ENCODE peak calls at places on chromosomes 3 and 15, in four cellular contexts. One of them, this sample, is unnamed.
A peak's percentile ranks its signal among the peaks of the same experiment; 100 is the strongest.

GRCh38 chr15:39594056-39594763 is 13.3 kb downstream of the THBS1 start:
- DNase-seq in progenitor cell of endocrine pancreas: no peak
- DNase-seq in astrocyte of the spinal cord: peak; percentile 15
- DNase-seq in CD4-positive, alpha-beta T cell: no peak
- DNase-seq in this sample: no peak

GRCh38 chr3:163422671-163423070 is 1655.6 kb downstream of the SI start:
- DNase-seq in progenitor cell of endocrine pancreas: no peak
- DNase-seq in astrocyte of the spinal cord: no peak
- DNase-seq in CD4-positive, alpha-beta T cell: no peak
- DNase-seq in this sample: no peak

GRCh38 chr3:58063022-58063421 is 54.8 kb downstream of the FLNB start:
- DNase-seq in progenitor cell of endocrine pancreas: no peak
- DNase-seq in astrocyte of the spinal cord: no peak
- DNase-seq in CD4-positive, alpha-beta T cell: no peak
- DNase-seq in this sample: no peak

GRCh38 chr3:52055537-52056351 is 627 bp downstream of the DUSP7 start:
- DNase-seq in progenitor cell of endocrine pancreas: peak; percentile 34
- DNase-seq in astrocyte of the spinal cord: peak; percentile 42
- DNase-seq in CD4-positive, alpha-beta T cell: peak; percentile 22
- DNase-seq in this sample: no peak

GRCh38 chr3:60746043-60746638 is 505.1 kb downstream of the FHIT start:
- DNase-seq in progenitor cell of endocrine pancreas: no peak
- DNase-seq in astrocyte of the spinal cord: no peak
- DNase-seq in CD4-positive, alpha-beta T cell: no peak
- DNase-seq in this sample: no peak

GRCh38 chr3:39254806-39255449 is 24.9 kb downstream of the CX3CR1 start:
- DNase-seq in progenitor cell of endocrine pancreas: no peak
- DNase-seq in astrocyte of the spinal cord: peak; percentile 17
- DNase-seq in CD4-positive, alpha-beta T cell: no peak
- DNase-seq in this sample: no peak

GRCh38 chr15:56957812-56958406 is 39.5 kb downstream of the TCF12 start:
- DNase-seq in progenitor cell of endocrine pancreas: no peak
- DNase-seq in astrocyte of the spinal cord: no peak
- DNase-seq in CD4-positive, alpha-beta T cell: no peak
- DNase-seq in this sample: no peak

GRCh38 chr3:73384091-73384906 is 240.4 kb downstream of the PDZRN3 start:
- DNase-seq in progenitor cell of endocrine pancreas: no peak
- DNase-seq in astrocyte of the spinal cord: no peak
- DNase-seq in CD4-positive, alpha-beta T cell: no peak
- DNase-seq in this sample: no peak

GRCh38 chr3:9349321-9350117 is 13.3 kb upstream of the THUMPD3 start:
- DNase-seq in progenitor cell of endocrine pancreas: no peak
- DNase-seq in astrocyte of the spinal cord: peak; percentile 50
- DNase-seq in CD4-positive, alpha-beta T cell: no peak
- DNase-seq in this sample: no peak

GRCh38 chr15:87508086-87508485 is 748.5 kb downstream of the NTRK3 start:
- DNase-seq in progenitor cell of endocrine pancreas: no peak
- DNase-seq in astrocyte of the spinal cord: no peak
- DNase-seq in CD4-positive, alpha-beta T cell: no peak
- DNase-seq in this sample: no peak

GRCh38 chr15:65793813-65794104 is 1.7 kb upstream of the DENND4A start:
- DNase-seq in progenitor cell of endocrine pancreas: no peak
- DNase-seq in astrocyte of the spinal cord: no peak
- DNase-seq in CD4-positive, alpha-beta T cell: no peak
- DNase-seq in this sample: no peak

GRCh38 chr15:62828364-62828763 is 214.2 kb upstream of the TPM1 start:
- DNase-seq in progenitor cell of endocrine pancreas: no peak
- DNase-seq in astrocyte of the spinal cord: no peak
- DNase-seq in CD4-positive, alpha-beta T cell: no peak
- DNase-seq in this sample: no peak
- TF ChIP-seq CTCF in progenitor cell of endocrine pancreas: no peak
- TF ChIP-seq CTCF in astrocyte of the spinal cord: no peak
- TF ChIP-seq CTCF in CD4-positive, alpha-beta T cell: no peak
- TF ChIP-seq CTCF in this sample: no peak

DNA sequence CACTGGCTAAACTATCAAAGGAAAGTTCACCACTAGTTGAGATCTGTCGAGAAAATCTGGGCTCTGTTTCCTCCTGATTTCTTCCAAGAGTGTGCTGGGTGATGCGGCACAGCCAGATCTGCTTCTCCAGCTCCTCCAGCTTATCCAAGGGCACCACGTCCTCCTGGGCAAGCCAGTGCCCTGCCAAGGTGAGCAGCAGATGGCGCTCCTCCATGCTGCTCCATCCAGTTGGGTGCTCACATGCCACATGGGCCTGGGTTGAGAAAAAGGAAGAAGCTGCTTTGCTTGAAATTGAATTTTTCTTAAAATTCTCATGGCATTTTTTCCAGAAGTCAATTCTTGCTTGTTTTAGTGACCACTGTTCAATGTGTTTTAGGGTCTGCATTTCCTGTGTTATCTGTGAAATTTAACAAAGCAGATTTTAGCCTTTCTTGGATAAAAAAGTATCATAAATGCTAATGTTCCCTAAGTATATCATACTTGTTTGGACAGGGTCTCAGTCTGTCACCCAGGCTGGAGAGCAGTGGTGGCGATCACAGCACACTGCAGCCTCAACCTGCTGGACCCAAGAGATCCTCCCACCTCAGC is 47.3 kb downstream of the EIF3J start:
- DNase-seq in progenitor cell of endocrine pancreas: no peak
- DNase-seq in astrocyte of the spinal cord: peak; percentile 8
- DNase-seq in CD4-positive, alpha-beta T cell: peak; percentile 32
- DNase-seq in this sample: no peak
- TF ChIP-seq CTCF in progenitor cell of endocrine pancreas: peak; percentile 27
- TF ChIP-seq CTCF in astrocyte of the spinal cord: peak; percentile 55
- TF ChIP-seq CTCF in CD4-positive, alpha-beta T cell: peak; percentile 64
- TF ChIP-seq CTCF in this sample: no peak

GRCh38 chr15:42148808-42149492 is 7.5 kb downstream of the PLA2G4F start:
- DNase-seq in progenitor cell of endocrine pancreas: no peak
- DNase-seq in astrocyte of the spinal cord: no peak
- DNase-seq in CD4-positive, alpha-beta T cell: no peak
- DNase-seq in this sample: no peak

GRCh38 chr15:42150246-42150970 is 6.0 kb downstream of the PLA2G4F start:
- DNase-seq in progenitor cell of endocrine pancreas: no peak
- DNase-seq in astrocyte of the spinal cord: no peak
- DNase-seq in CD4-positive, alpha-beta T cell: no peak
- DNase-seq in this sample: no peak

GRCh38 chr15:42151012-42151615 is 5.3 kb downstream of the PLA2G4F start:
- DNase-seq in progenitor cell of endocrine pancreas: no peak
- DNase-seq in astrocyte of the spinal cord: no peak
- DNase-seq in CD4-positive, alpha-beta T cell: no peak
- DNase-seq in this sample: peak; percentile 32

GRCh38 chr15:42151736-42152135 is 4.7 kb downstream of the PLA2G4F start:
- DNase-seq in progenitor cell of endocrine pancreas: no peak
- DNase-seq in astrocyte of the spinal cord: no peak
- DNase-seq in CD4-positive, alpha-beta T cell: no peak
- DNase-seq in this sample: no peak

GRCh38 chr15:42149493-42150245 is 6.8 kb downstream of the PLA2G4F start:
- DNase-seq in progenitor cell of endocrine pancreas: no peak
- DNase-seq in astrocyte of the spinal cord: no peak
- DNase-seq in CD4-positive, alpha-beta T cell: no peak
- DNase-seq in this sample: no peak
- TF ChIP-seq CTCF in progenitor cell of endocrine pancreas: no peak
- TF ChIP-seq CTCF in astrocyte of the spinal cord: no peak
- TF ChIP-seq CTCF in CD4-positive, alpha-beta T cell: no peak
- TF ChIP-seq CTCF in this sample: no peak

GRCh38 chr3:105610473-105610872 is 243.8 kb downstream of the ALCAM start:
- DNase-seq in progenitor cell of endocrine pancreas: no peak
- DNase-seq in astrocyte of the spinal cord: no peak
- DNase-seq in CD4-positive, alpha-beta T cell: no peak
- DNase-seq in this sample: no peak

GRCh38 chr3:105614288-105615030 is 247.8 kb downstream of the ALCAM start:
- DNase-seq in progenitor cell of endocrine pancreas: no peak
- DNase-seq in astrocyte of the spinal cord: no peak
- DNase-seq in CD4-positive, alpha-beta T cell: no peak
- DNase-seq in this sample: no peak

GRCh38 chr3:105608623-105609022 is 241.9 kb downstream of the ALCAM start:
- DNase-seq in progenitor cell of endocrine pancreas: no peak
- DNase-seq in astrocyte of the spinal cord: no peak
- DNase-seq in CD4-positive, alpha-beta T cell: no peak
- DNase-seq in this sample: no peak

GRCh38 chr3:105613120-105613519 is 246.4 kb downstream of the ALCAM start:
- DNase-seq in progenitor cell of endocrine pancreas: no peak
- DNase-seq in astrocyte of the spinal cord: no peak
- DNase-seq in CD4-positive, alpha-beta T cell: no peak
- DNase-seq in this sample: no peak

DNA sequence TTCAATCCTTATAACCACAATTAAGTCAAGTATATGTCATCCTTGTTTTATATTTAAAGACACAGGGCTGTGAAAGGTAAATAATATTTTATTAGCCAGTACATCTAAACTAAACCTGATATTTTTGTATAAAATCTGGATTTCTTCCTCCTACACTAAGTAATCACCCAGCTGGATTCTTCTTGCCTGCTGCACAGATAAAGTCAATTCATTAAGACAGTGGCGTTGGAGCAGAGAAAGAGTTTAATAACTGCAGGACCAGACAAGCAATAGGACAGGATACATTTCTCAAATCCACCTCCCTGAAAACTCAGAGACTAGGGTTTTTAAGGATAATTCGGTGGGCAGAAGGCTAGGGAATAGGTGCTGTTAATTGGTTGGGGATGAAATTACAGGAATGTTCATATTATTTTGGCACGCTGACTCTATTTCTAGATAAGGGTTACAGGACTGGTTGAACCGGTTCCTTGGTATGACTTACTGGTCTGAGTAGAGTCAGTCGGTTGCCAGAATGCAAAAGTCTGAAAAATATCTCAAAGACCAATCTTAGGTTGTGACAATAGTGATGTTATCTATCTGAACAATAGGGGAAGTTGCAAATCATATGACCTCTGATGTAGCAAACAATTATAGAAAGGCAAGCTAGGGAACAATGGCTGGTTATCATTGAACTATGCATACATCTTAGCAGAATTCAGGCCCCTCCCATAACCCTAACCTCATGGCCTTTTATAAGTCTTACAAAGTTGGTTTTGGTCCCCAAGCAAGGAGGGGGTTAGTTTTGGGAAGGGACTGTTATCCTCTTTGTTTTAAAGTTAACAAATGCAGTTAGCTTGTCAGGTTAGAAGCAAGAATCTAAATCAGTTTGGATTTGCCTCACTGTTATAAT is 244.8 kb downstream of the ALCAM start:
- DNase-seq in progenitor cell of endocrine pancreas: no peak
- DNase-seq in astrocyte of the spinal cord: no peak
- DNase-seq in CD4-positive, alpha-beta T cell: no peak
- DNase-seq in this sample: no peak
- TF ChIP-seq CTCF in progenitor cell of endocrine pancreas: no peak
- TF ChIP-seq CTCF in astrocyte of the spinal cord: no peak
- TF ChIP-seq CTCF in CD4-positive, alpha-beta T cell: no peak
- TF ChIP-seq CTCF in this sample: no peak

GRCh38 chr3:55485208-55485791 is 1.8 kb downstream of the WNT5A start:
- DNase-seq in progenitor cell of endocrine pancreas: peak; percentile 69
- DNase-seq in astrocyte of the spinal cord: peak; percentile 91
- DNase-seq in CD4-positive, alpha-beta T cell: no peak
- DNase-seq in this sample: peak; percentile 79
- TF ChIP-seq CTCF in progenitor cell of endocrine pancreas: peak; percentile 89
- TF ChIP-seq CTCF in astrocyte of the spinal cord: peak; percentile 73
- TF ChIP-seq CTCF in CD4-positive, alpha-beta T cell: no peak
- TF ChIP-seq CTCF in this sample: peak; percentile 69

DNA sequence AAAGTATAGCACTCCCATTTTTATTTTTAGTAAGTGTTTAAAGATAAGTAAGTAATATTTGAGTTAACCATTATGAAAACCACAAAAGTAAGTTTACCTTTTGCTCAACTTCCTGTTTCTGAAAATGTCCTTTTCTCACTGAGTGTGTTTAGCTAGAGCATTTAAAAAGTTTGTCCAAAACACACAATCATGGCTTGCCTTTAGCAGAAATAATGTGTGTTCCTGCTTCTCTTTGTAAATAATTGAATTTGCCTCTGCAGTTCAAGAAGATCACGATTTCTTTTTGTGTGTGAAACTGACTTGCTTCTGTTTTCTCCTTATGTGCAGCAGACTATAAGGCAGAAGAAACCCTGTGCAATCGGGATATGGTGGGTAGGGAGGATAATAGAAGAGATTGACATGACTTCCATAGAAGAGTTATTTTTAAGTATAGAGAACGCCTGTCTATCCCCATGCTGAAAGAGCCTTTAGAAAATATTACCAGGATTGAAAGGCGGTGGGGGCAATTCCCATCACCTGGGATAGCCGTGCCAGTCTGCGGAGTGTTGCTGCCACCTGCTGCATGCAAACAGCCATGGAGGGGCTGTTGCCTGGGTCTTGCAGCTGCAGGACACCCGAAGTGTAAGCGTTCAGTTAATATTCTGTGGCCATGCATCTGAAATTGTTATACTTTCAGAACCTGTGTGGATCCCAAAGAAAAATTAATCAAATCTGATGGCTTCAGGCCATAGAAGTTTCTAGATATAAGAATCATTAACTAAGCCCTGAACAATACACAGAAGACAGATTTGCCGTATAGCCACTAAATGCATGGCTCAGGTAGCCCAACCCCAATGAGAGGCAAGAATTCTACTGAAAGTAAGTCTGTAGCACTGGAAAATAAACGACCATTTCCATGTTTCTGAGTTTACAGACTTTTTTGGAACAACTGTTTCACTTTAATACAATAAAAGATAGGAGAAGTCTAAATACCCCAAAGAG is 2.4 kb upstream of the CD96 start:
- DNase-seq in progenitor cell of endocrine pancreas: peak; percentile 60
- DNase-seq in astrocyte of the spinal cord: peak; percentile 69
- DNase-seq in CD4-positive, alpha-beta T cell: peak; percentile 37
- DNase-seq in this sample: peak; percentile 40
- TF ChIP-seq CTCF in progenitor cell of endocrine pancreas: peak; percentile 92
- TF ChIP-seq CTCF in astrocyte of the spinal cord: peak; percentile 87
- TF ChIP-seq CTCF in CD4-positive, alpha-beta T cell: peak; percentile 96
- TF ChIP-seq CTCF in this sample: peak; percentile 58

DNA sequence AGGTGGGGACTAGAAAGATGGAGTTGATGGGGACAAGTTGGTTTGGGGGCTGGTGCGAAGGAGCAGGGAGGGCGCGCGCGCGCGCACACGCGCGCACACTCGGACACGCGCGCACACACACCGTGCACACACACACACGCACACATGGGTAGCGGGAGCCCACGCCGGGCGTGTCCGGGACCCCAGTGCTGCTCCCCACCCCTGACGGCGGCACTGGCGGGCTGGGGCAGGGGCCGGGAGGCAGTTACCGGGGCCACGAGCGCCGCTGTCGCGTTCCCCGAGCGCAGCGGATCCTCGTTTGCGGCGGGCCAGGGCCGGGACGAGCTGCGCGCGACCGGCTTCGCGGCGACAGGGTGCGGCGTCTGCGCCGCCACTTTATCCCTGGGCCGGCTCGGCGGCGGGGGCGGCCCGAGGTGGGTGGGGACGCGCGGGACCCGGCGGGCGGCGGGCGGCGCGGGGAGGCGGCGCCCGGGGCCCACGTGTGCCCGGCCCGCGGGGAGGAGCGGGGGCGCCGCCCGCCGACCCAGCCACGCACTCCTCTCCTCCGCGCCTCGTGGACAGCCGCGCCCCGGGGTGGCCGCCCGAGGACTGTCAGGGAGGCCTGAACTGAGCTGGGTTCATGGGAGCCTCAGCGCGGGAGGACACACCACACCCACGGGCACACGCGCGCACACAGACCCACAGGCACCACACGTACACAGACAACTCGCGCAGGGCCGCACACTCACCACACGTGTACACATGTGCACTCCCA is 698 bp upstream of the MGLL start:
- DNase-seq in progenitor cell of endocrine pancreas: peak; percentile 22
- DNase-seq in astrocyte of the spinal cord: no peak
- DNase-seq in CD4-positive, alpha-beta T cell: no peak
- DNase-seq in this sample: no peak
- TF ChIP-seq CTCF in progenitor cell of endocrine pancreas: no peak
- TF ChIP-seq CTCF in astrocyte of the spinal cord: no peak
- TF ChIP-seq CTCF in CD4-positive, alpha-beta T cell: no peak
- TF ChIP-seq CTCF in this sample: no peak

GRCh38 chr15:35499723-35500122 is 46.2 kb downstream of the DPH6 start:
- DNase-seq in progenitor cell of endocrine pancreas: no peak
- DNase-seq in astrocyte of the spinal cord: no peak
- DNase-seq in CD4-positive, alpha-beta T cell: no peak
- DNase-seq in this sample: no peak
- TF ChIP-seq CTCF in progenitor cell of endocrine pancreas: no peak
- TF ChIP-seq CTCF in astrocyte of the spinal cord: no peak
- TF ChIP-seq CTCF in CD4-positive, alpha-beta T cell: no peak
- TF ChIP-seq CTCF in this sample: no peak

This sample was measured in dorsolateral prefrontal cortex.